ENCODE peak calls at places on chromosome 4, in six cellular contexts. C is IMR-90, L is iPS-NIHi11, W is activated gamma-delta T cell treated with Interleukin-2 at 50 U/mL for 16 hours, H is NCI-H345, O is HEK293T. N is an unnamed sample.

GRCh38 chr4:138401330-138401729 is 159.2 kb upstream of the SLC7A11 start:
- DNase-seq in L (no peak), O (no peak), C (no peak), H (no peak), W (no peak), N (no peak)

GRCh38 chr4:174930895-174931294 is 12.7 kb downstream of the ADAM29 start:
- DNase-seq in W (no peak), L (no peak), O (no peak), H (no peak), C (no peak), N (no peak)

GRCh38 chr4:6892190-6892908 is 17.3 kb upstream of the TBC1D14 start:
- DNase-seq in W (peak; percentile 40), O (no peak), C (peak; percentile 79), H (no peak), L (peak; percentile 70), N (peak; percentile 80)

GRCh38 chr4:69991016-69991415 is 4.8 kb upstream of the STATH start:
- DNase-seq in H (no peak), C (no peak), W (no peak), O (no peak), L (no peak), N (no peak)

GRCh38 chr4:108359936-108360681 is 191.4 kb upstream of the LEF1 start:
- DNase-seq in L (no peak), C (no peak), W (no peak), H (no peak), O (no peak), N (no peak)

GRCh38 chr4:98828801-98829200 is 100.1 kb downstream of the EIF4E start:
- DNase-seq in C (no peak), L (peak; percentile 15), W (peak; percentile 22), O (no peak), H (no peak), N (no peak)

GRCh38 chr4:108592674-108592986 is 27.7 kb upstream of the RPL34 start:
- DNase-seq in O (no peak), H (peak; percentile 19), C (no peak), L (peak; percentile 10), W (no peak), N (no peak)

GRCh38 chr4:139873111-139873866 is 207.7 kb downstream of the MGST2 start:
- DNase-seq in C (peak; percentile 34), W (no peak), H (no peak), O (no peak), L (no peak), N (no peak)

GRCh38 chr4:83083925-83084475 is 30.5 kb downstream of the PLAC8 start:
- DNase-seq in H (no peak), W (peak; percentile 34), O (peak; percentile 9), L (no peak), C (no peak), N (no peak)

GRCh38 chr4:8330821-8331566 is 61.4 kb downstream of the HTRA3 start:
- DNase-seq in L (no peak), H (no peak), O (no peak), C (no peak), W (no peak), N (no peak)

GRCh38 chr4:2402453-2402852 is 16.0 kb downstream of the ZFYVE28 start:
- DNase-seq in O (no peak), H (no peak), W (no peak), C (no peak), L (no peak), N (no peak)

GRCh38 chr4:80069837-80070788 is 2.9 kb downstream of the ANTXR2 start:
- DNase-seq in W (no peak), L (no peak), O (no peak), C (peak; percentile 56), H (no peak), N (no peak)

GRCh38 chr4:2462992-2463762 is 5.7 kb upstream of the RNF4 start:
- DNase-seq in W (no peak), H (no peak), L (peak; percentile 2), C (no peak), O (no peak), N (no peak)

GRCh38 chr4:120228086-120228485 is 161.4 kb upstream of the MAD2L1 start:
- DNase-seq in C (no peak), O (no peak), H (no peak), W (no peak), L (no peak), N (no peak)

GRCh38 chr4:17780461-17781071 is 855 bp downstream of the FAM184B start:
- DNase-seq in C (peak; percentile 47), W (no peak), L (no peak), O (no peak), H (peak; percentile 69), N (no peak)

GRCh38 chr4:76809594-76810305 is 88.2 kb downstream of the SOWAHB start:
- DNase-seq in O (no peak), L (no peak), H (no peak), W (no peak), C (peak; percentile 53), N (no peak)

GRCh38 chr4:154529737-154530136 is 20.5 kb downstream of the PLRG1 start:
- DNase-seq in H (no peak), C (no peak), O (no peak), L (no peak), W (no peak), N (no peak)

GRCh38 chr4:165096776-165097175 is 15.9 kb downstream of the TMEM192 start:
- DNase-seq in W (no peak), C (peak; percentile 44), H (no peak), O (peak; percentile 26), L (peak; percentile 30), N (peak; percentile 31)

GRCh38 chr4:168163106-168163505 is 70.8 kb downstream of the ANXA10 start:
- DNase-seq in O (no peak), C (no peak), H (no peak), W (no peak), L (no peak), N (no peak)

GRCh38 chr4:6011686-6012085 is 6.5 kb downstream of the C4orf50 start:
- DNase-seq in H (peak; percentile 36), W (no peak), L (peak; percentile 42), O (no peak), C (no peak), N (no peak)

GRCh38 chr4:115323106-115323684 is 209.8 kb upstream of the NDST4 start:
- DNase-seq in H (peak; percentile 78), W (no peak), C (no peak), O (no peak), L (no peak), N (no peak)

GRCh38 chr4:53781614-53782467 is 190.6 kb upstream of the LNX1 start:
- DNase-seq in W (no peak), O (no peak), H (peak; percentile 4), C (peak; percentile 90), L (no peak), N (no peak)

GRCh38 chr4:187017156-187017555 is 293.5 kb upstream of the FAT1 start:
- DNase-seq in L (peak; percentile 17), O (peak; percentile 9), H (peak; percentile 17), C (no peak), W (no peak), N (no peak)

GRCh38 chr4:6395466-6396228 is 76.8 kb downstream of the PPP2R2C start:
- DNase-seq in O (no peak), L (no peak), W (no peak), H (peak; percentile 15), C (no peak), N (no peak)

GRCh38 chr4:42371306-42372063 is 25.8 kb upstream of the SHISA3 start:
- DNase-seq in C (peak; percentile 60), W (no peak), L (peak; percentile 31), H (peak; percentile 14), O (peak; percentile 21), N (peak; percentile 23)

GRCh38 chr4:6250235-6250983 is 19.2 kb upstream of the WFS1 start:
- DNase-seq in O (peak; percentile 70), L (peak; percentile 76), H (peak; percentile 73), C (peak; percentile 59), W (no peak), N (peak; percentile 72)

N was measured in hepatic stellate cell.